ENCODE peak calls at places on chromosomes 4 and X, in five cellular contexts. One of them, this sample, is unnamed.

GRCh38 chr4:74944354-74944793 is 11.5 kb downstream of the PARM1 start:
- DNase-seq in stimulated activated CD8-positive, alpha-beta memory T cell treated with anti-CD3 and anti-CD28 coated beads, Interleukin-2, amount 100 ng/mL, for 1 hour: no peak
- DNase-seq in HEK293T: no peak
- DNase-seq in SK-MEL-5: no peak
- DNase-seq in right cardiac atrium: no peak
- DNase-seq in this sample: no peak

GRCh38 chr4:94726524-94727123 is 31.1 kb upstream of the BMPR1B start:
- DNase-seq in stimulated activated CD8-positive, alpha-beta memory T cell treated with anti-CD3 and anti-CD28 coated beads, Interleukin-2, amount 100 ng/mL, for 1 hour: no peak
- DNase-seq in HEK293T: no peak
- DNase-seq in SK-MEL-5: no peak
- DNase-seq in right cardiac atrium: no peak
- DNase-seq in this sample: no peak

GRCh38 chr4:188781655-188782054 is 642.4 kb downstream of the TRIML1 start:
- DNase-seq in stimulated activated CD8-positive, alpha-beta memory T cell treated with anti-CD3 and anti-CD28 coated beads, Interleukin-2, amount 100 ng/mL, for 1 hour: no peak
- DNase-seq in HEK293T: peak; percentile 7
- DNase-seq in SK-MEL-5: peak; percentile 59
- DNase-seq in right cardiac atrium: no peak
- DNase-seq in this sample: peak; percentile 28

GRCh38 chr4:91851456-91851855 is 452.3 kb upstream of the GRID2 start:
- DNase-seq in stimulated activated CD8-positive, alpha-beta memory T cell treated with anti-CD3 and anti-CD28 coated beads, Interleukin-2, amount 100 ng/mL, for 1 hour: no peak
- DNase-seq in HEK293T: no peak
- DNase-seq in SK-MEL-5: no peak
- DNase-seq in right cardiac atrium: no peak
- DNase-seq in this sample: no peak

GRCh38 chr4:11182586-11183357 is 245.9 kb downstream of the HS3ST1 start:
- DNase-seq in stimulated activated CD8-positive, alpha-beta memory T cell treated with anti-CD3 and anti-CD28 coated beads, Interleukin-2, amount 100 ng/mL, for 1 hour: no peak
- DNase-seq in HEK293T: no peak
- DNase-seq in SK-MEL-5: no peak
- DNase-seq in right cardiac atrium: no peak
- DNase-seq in this sample: no peak

GRCh38 chr4:156778606-156779005 is 193.0 kb downstream of the PDGFC start:
- DNase-seq in stimulated activated CD8-positive, alpha-beta memory T cell treated with anti-CD3 and anti-CD28 coated beads, Interleukin-2, amount 100 ng/mL, for 1 hour: no peak
- DNase-seq in HEK293T: no peak
- DNase-seq in SK-MEL-5: no peak
- DNase-seq in right cardiac atrium: no peak
- DNase-seq in this sample: no peak

GRCh38 chr4:108433832-108434231 is 186.5 kb upstream of the RPL34 start:
- DNase-seq in stimulated activated CD8-positive, alpha-beta memory T cell treated with anti-CD3 and anti-CD28 coated beads, Interleukin-2, amount 100 ng/mL, for 1 hour: no peak
- DNase-seq in HEK293T: no peak
- DNase-seq in SK-MEL-5: peak; percentile 16
- DNase-seq in right cardiac atrium: no peak
- DNase-seq in this sample: no peak

GRCh38 chr4:20395160-20395773 is 143.6 kb downstream of the SLIT2 start:
- DNase-seq in stimulated activated CD8-positive, alpha-beta memory T cell treated with anti-CD3 and anti-CD28 coated beads, Interleukin-2, amount 100 ng/mL, for 1 hour: no peak
- DNase-seq in HEK293T: peak; percentile 41
- DNase-seq in SK-MEL-5: peak; percentile 82
- DNase-seq in right cardiac atrium: peak; percentile 34
- DNase-seq in this sample: no peak

GRCh38 chr4:16264798-16265197 is 38.5 kb upstream of the TAPT1 start:
- DNase-seq in stimulated activated CD8-positive, alpha-beta memory T cell treated with anti-CD3 and anti-CD28 coated beads, Interleukin-2, amount 100 ng/mL, for 1 hour: no peak
- DNase-seq in HEK293T: peak; percentile 42
- DNase-seq in SK-MEL-5: peak; percentile 60
- DNase-seq in right cardiac atrium: no peak
- DNase-seq in this sample: peak; percentile 35

GRCh38 chrX:71302461-71303213 is 1.1 kb downstream of the ITGB1BP2 start:
- DNase-seq in stimulated activated CD8-positive, alpha-beta memory T cell treated with anti-CD3 and anti-CD28 coated beads, Interleukin-2, amount 100 ng/mL, for 1 hour: no peak
- DNase-seq in HEK293T: no peak
- DNase-seq in SK-MEL-5: no peak
- DNase-seq in right cardiac atrium: no peak
- DNase-seq in this sample: no peak

GRCh38 chr4:126182801-126183200 is 868.0 kb downstream of the FAT4 start:
- DNase-seq in stimulated activated CD8-positive, alpha-beta memory T cell treated with anti-CD3 and anti-CD28 coated beads, Interleukin-2, amount 100 ng/mL, for 1 hour: no peak
- DNase-seq in HEK293T: no peak
- DNase-seq in SK-MEL-5: no peak
- DNase-seq in right cardiac atrium: no peak
- DNase-seq in this sample: no peak

GRCh38 chrX:100731441-100732281 is at the start of gene SYTL4:
- DNase-seq in stimulated activated CD8-positive, alpha-beta memory T cell treated with anti-CD3 and anti-CD28 coated beads, Interleukin-2, amount 100 ng/mL, for 1 hour: no peak
- DNase-seq in HEK293T: peak; percentile 65
- DNase-seq in SK-MEL-5: no peak
- DNase-seq in right cardiac atrium: peak; percentile 71
- DNase-seq in this sample: no peak

GRCh38 chr4:139795915-139796314 is 130.3 kb downstream of the MGST2 start:
- DNase-seq in stimulated activated CD8-positive, alpha-beta memory T cell treated with anti-CD3 and anti-CD28 coated beads, Interleukin-2, amount 100 ng/mL, for 1 hour: no peak
- DNase-seq in HEK293T: no peak
- DNase-seq in SK-MEL-5: no peak
- DNase-seq in right cardiac atrium: no peak
- DNase-seq in this sample: no peak

GRCh38 chr4:8593268-8594096 is 917 bp downstream of the CPZ start:
- DNase-seq in stimulated activated CD8-positive, alpha-beta memory T cell treated with anti-CD3 and anti-CD28 coated beads, Interleukin-2, amount 100 ng/mL, for 1 hour: no peak
- DNase-seq in HEK293T: no peak
- DNase-seq in SK-MEL-5: no peak
- DNase-seq in right cardiac atrium: peak; percentile 56
- DNase-seq in this sample: no peak

GRCh38 chr4:87679449-87680169 is 29.5 kb downstream of the DMP1 start:
- DNase-seq in stimulated activated CD8-positive, alpha-beta memory T cell treated with anti-CD3 and anti-CD28 coated beads, Interleukin-2, amount 100 ng/mL, for 1 hour: no peak
- DNase-seq in HEK293T: peak; percentile 72
- DNase-seq in SK-MEL-5: peak; percentile 63
- DNase-seq in right cardiac atrium: peak; percentile 61
- DNase-seq in this sample: peak; percentile 39

GRCh38 chr4:39043058-39043696 is 11.0 kb upstream of the TMEM156 start:
- DNase-seq in stimulated activated CD8-positive, alpha-beta memory T cell treated with anti-CD3 and anti-CD28 coated beads, Interleukin-2, amount 100 ng/mL, for 1 hour: no peak
- DNase-seq in HEK293T: no peak
- DNase-seq in SK-MEL-5: peak; percentile 1
- DNase-seq in right cardiac atrium: no peak
- DNase-seq in this sample: no peak

GRCh38 chrX:7252013-7252610 is 104.2 kb upstream of the PUDP start:
- DNase-seq in stimulated activated CD8-positive, alpha-beta memory T cell treated with anti-CD3 and anti-CD28 coated beads, Interleukin-2, amount 100 ng/mL, for 1 hour: no peak
- DNase-seq in HEK293T: no peak
- DNase-seq in SK-MEL-5: no peak
- DNase-seq in right cardiac atrium: no peak
- DNase-seq in this sample: no peak

GRCh38 chr4:171813195-171813955 is at the start of gene GALNTL6:
- DNase-seq in stimulated activated CD8-positive, alpha-beta memory T cell treated with anti-CD3 and anti-CD28 coated beads, Interleukin-2, amount 100 ng/mL, for 1 hour: no peak
- DNase-seq in HEK293T: peak; percentile 54
- DNase-seq in SK-MEL-5: peak; percentile 32
- DNase-seq in right cardiac atrium: no peak
- DNase-seq in this sample: peak; percentile 69

GRCh38 chrX:39814391-39814790 is 283.4 kb downstream of the BCOR start:
- DNase-seq in stimulated activated CD8-positive, alpha-beta memory T cell treated with anti-CD3 and anti-CD28 coated beads, Interleukin-2, amount 100 ng/mL, for 1 hour: peak; percentile 16
- DNase-seq in HEK293T: peak; percentile 22
- DNase-seq in SK-MEL-5: peak; percentile 55
- DNase-seq in right cardiac atrium: peak; percentile 65
- DNase-seq in this sample: no peak